ENCODE peak calls at places on chromosomes 7 and 10, in ten cellular contexts. One of them, this sample, is unnamed.
A peak's percentile ranks its signal among the peaks of the same experiment; 100 is the strongest.

GRCh38 chr10:56507033-56507432 is 146.0 kb upstream of the ZWINT start:
- DNase-seq in ovary: no peak
- DNase-seq in adipocyte: no peak
- DNase-seq in fibroblast of lung: no peak
- DNase-seq in colonic mucosa: no peak
- DNase-seq in esophagus squamous epithelium: no peak
- DNase-seq in CD8-positive, alpha-beta T cell: no peak
- DNase-seq in GM23338: no peak
- DNase-seq in SJSA1: no peak
- DNase-seq in suprapubic skin: no peak
- DNase-seq in this sample: no peak

GRCh38 chr10:103273026-103273425 is 3.9 kb upstream of the INA start:
- DNase-seq in ovary: no peak
- DNase-seq in adipocyte: peak; percentile 97
- DNase-seq in fibroblast of lung: peak; percentile 98
- DNase-seq in colonic mucosa: no peak
- DNase-seq in esophagus squamous epithelium: no peak
- DNase-seq in CD8-positive, alpha-beta T cell: no peak
- DNase-seq in GM23338: no peak
- DNase-seq in SJSA1: peak; percentile 98
- DNase-seq in suprapubic skin: peak; percentile 79
- DNase-seq in this sample: no peak

GRCh38 chr10:62136931-62137330 is 131.7 kb downstream of the RTKN2 start:
- DNase-seq in ovary: no peak
- DNase-seq in adipocyte: no peak
- DNase-seq in fibroblast of lung: peak; percentile 62
- DNase-seq in colonic mucosa: no peak
- DNase-seq in esophagus squamous epithelium: no peak
- DNase-seq in CD8-positive, alpha-beta T cell: no peak
- DNase-seq in GM23338: no peak
- DNase-seq in SJSA1: no peak
- DNase-seq in suprapubic skin: no peak
- DNase-seq in this sample: no peak

GRCh38 chr7:13851756-13852155 is 137.7 kb downstream of the ETV1 start:
- DNase-seq in ovary: no peak
- DNase-seq in adipocyte: peak; percentile 54
- DNase-seq in fibroblast of lung: peak; percentile 82
- DNase-seq in colonic mucosa: no peak
- DNase-seq in esophagus squamous epithelium: no peak
- DNase-seq in CD8-positive, alpha-beta T cell: no peak
- DNase-seq in GM23338: peak; percentile 34
- DNase-seq in SJSA1: peak; percentile 20
- DNase-seq in suprapubic skin: no peak
- DNase-seq in this sample: no peak

GRCh38 chr10:4688620-4689019 is 137.4 kb upstream of the AKR1E2 start:
- DNase-seq in ovary: no peak
- DNase-seq in adipocyte: no peak
- DNase-seq in fibroblast of lung: no peak
- DNase-seq in colonic mucosa: no peak
- DNase-seq in esophagus squamous epithelium: no peak
- DNase-seq in CD8-positive, alpha-beta T cell: no peak
- DNase-seq in GM23338: no peak
- DNase-seq in SJSA1: no peak
- DNase-seq in suprapubic skin: no peak
- DNase-seq in this sample: no peak

GRCh38 chr7:33646166-33646565 is 259.2 kb upstream of the BMPER start:
- DNase-seq in ovary: no peak
- DNase-seq in adipocyte: no peak
- DNase-seq in fibroblast of lung: no peak
- DNase-seq in colonic mucosa: no peak
- DNase-seq in esophagus squamous epithelium: no peak
- DNase-seq in CD8-positive, alpha-beta T cell: no peak
- DNase-seq in GM23338: no peak
- DNase-seq in SJSA1: no peak
- DNase-seq in suprapubic skin: no peak
- DNase-seq in this sample: no peak

GRCh38 chr7:158761945-158762344 is 57.3 kb upstream of the NCAPG2 start:
- DNase-seq in ovary: no peak
- DNase-seq in adipocyte: no peak
- DNase-seq in fibroblast of lung: no peak
- DNase-seq in colonic mucosa: no peak
- DNase-seq in esophagus squamous epithelium: no peak
- DNase-seq in CD8-positive, alpha-beta T cell: no peak
- DNase-seq in GM23338: no peak
- DNase-seq in SJSA1: no peak
- DNase-seq in suprapubic skin: no peak
- DNase-seq in this sample: no peak

GRCh38 chr7:129283938-129284337 is 59.1 kb downstream of the AHCYL2 start:
- DNase-seq in ovary: no peak
- DNase-seq in adipocyte: no peak
- DNase-seq in fibroblast of lung: no peak
- DNase-seq in colonic mucosa: no peak
- DNase-seq in esophagus squamous epithelium: no peak
- DNase-seq in CD8-positive, alpha-beta T cell: no peak
- DNase-seq in GM23338: no peak
- DNase-seq in SJSA1: no peak
- DNase-seq in suprapubic skin: no peak
- DNase-seq in this sample: no peak

GRCh38 chr10:13848530-13849425 is 262.0 kb downstream of the PRPF18 start:
- DNase-seq in ovary: no peak
- DNase-seq in adipocyte: no peak
- DNase-seq in fibroblast of lung: no peak
- DNase-seq in colonic mucosa: no peak
- DNase-seq in esophagus squamous epithelium: no peak
- DNase-seq in CD8-positive, alpha-beta T cell: no peak
- DNase-seq in GM23338: no peak
- DNase-seq in SJSA1: no peak
- DNase-seq in suprapubic skin: no peak
- DNase-seq in this sample: no peak

GRCh38 chr10:42950606-42951485 is 126.0 kb upstream of the RET start:
- DNase-seq in ovary: no peak
- DNase-seq in adipocyte: no peak
- DNase-seq in fibroblast of lung: no peak
- DNase-seq in colonic mucosa: peak; percentile 10
- DNase-seq in esophagus squamous epithelium: no peak
- DNase-seq in CD8-positive, alpha-beta T cell: no peak
- DNase-seq in GM23338: no peak
- DNase-seq in SJSA1: no peak
- DNase-seq in suprapubic skin: peak; percentile 59
- DNase-seq in this sample: no peak

GRCh38 chr10:74929197-74929596 is 102.8 kb downstream of the KAT6B start:
- DNase-seq in ovary: no peak
- DNase-seq in adipocyte: peak; percentile 50
- DNase-seq in fibroblast of lung: peak; percentile 74
- DNase-seq in colonic mucosa: no peak
- DNase-seq in esophagus squamous epithelium: no peak
- DNase-seq in CD8-positive, alpha-beta T cell: no peak
- DNase-seq in GM23338: no peak
- DNase-seq in SJSA1: no peak
- DNase-seq in suprapubic skin: no peak
- DNase-seq in this sample: no peak

GRCh38 chr10:46530249-46531186 is 25.9 kb downstream of the GPRIN2 start:
- DNase-seq in ovary: no peak
- DNase-seq in adipocyte: peak; percentile 52
- DNase-seq in fibroblast of lung: peak; percentile 47
- DNase-seq in colonic mucosa: no peak
- DNase-seq in esophagus squamous epithelium: no peak
- DNase-seq in CD8-positive, alpha-beta T cell: no peak
- DNase-seq in GM23338: no peak
- DNase-seq in SJSA1: peak; percentile 73
- DNase-seq in suprapubic skin: peak; percentile 79
- DNase-seq in this sample: no peak

GRCh38 chr10:17713133-17713532 is 38.9 kb upstream of the TMEM236 start:
- DNase-seq in ovary: no peak
- DNase-seq in adipocyte: peak; percentile 2
- DNase-seq in fibroblast of lung: no peak
- DNase-seq in colonic mucosa: no peak
- DNase-seq in esophagus squamous epithelium: no peak
- DNase-seq in CD8-positive, alpha-beta T cell: no peak
- DNase-seq in GM23338: no peak
- DNase-seq in SJSA1: no peak
- DNase-seq in suprapubic skin: no peak
- DNase-seq in this sample: no peak

GRCh38 chr7:80240265-80241025 is 105.8 kb downstream of the GNAI1 start:
- DNase-seq in ovary: no peak
- DNase-seq in adipocyte: no peak
- DNase-seq in fibroblast of lung: peak; percentile 29
- DNase-seq in colonic mucosa: no peak
- DNase-seq in esophagus squamous epithelium: no peak
- DNase-seq in CD8-positive, alpha-beta T cell: no peak
- DNase-seq in GM23338: no peak
- DNase-seq in SJSA1: peak; percentile 71
- DNase-seq in suprapubic skin: no peak
- DNase-seq in this sample: no peak
- H3K4me3 ChIP-seq in ovary: no peak overlapping the region
- H3K4me3 ChIP-seq in adipocyte: no peak overlapping the region
- H3K4me3 ChIP-seq in fibroblast of lung: no peak overlapping the region
- H3K4me3 ChIP-seq in colonic mucosa: no peak overlapping the region
- H3K4me3 ChIP-seq in esophagus squamous epithelium: no peak overlapping the region
- H3K4me3 ChIP-seq in CD8-positive, alpha-beta T cell: no peak overlapping the region
- H3K4me3 ChIP-seq in GM23338: no peak overlapping the region
- H3K4me3 ChIP-seq in SJSA1: no peak overlapping the region
- H3K4me3 ChIP-seq in suprapubic skin: no peak overlapping the region
- H3K4me3 ChIP-seq in this sample: no peak overlapping the region

GRCh38 chr7:6651866-6652445 is 14.8 kb downstream of the ZNF316 start:
- DNase-seq in ovary: peak; percentile 17
- DNase-seq in adipocyte: no peak
- DNase-seq in fibroblast of lung: no peak
- DNase-seq in colonic mucosa: no peak
- DNase-seq in esophagus squamous epithelium: no peak
- DNase-seq in CD8-positive, alpha-beta T cell: no peak
- DNase-seq in GM23338: no peak
- DNase-seq in SJSA1: no peak
- DNase-seq in suprapubic skin: peak; percentile 74
- DNase-seq in this sample: no peak
- H3K36me3 ChIP-seq in ovary: no peaks in the 10 kb centered on the region
- H3K36me3 ChIP-seq in adipocyte: peaks cover 29% of the 10 kb centered on the region
- H3K36me3 ChIP-seq in fibroblast of lung: peaks cover 26% of the 10 kb centered on the region
- H3K36me3 ChIP-seq in colonic mucosa: peaks cover 10% of the 10 kb centered on the region
- H3K36me3 ChIP-seq in esophagus squamous epithelium: peaks cover 31% of the 10 kb centered on the region
- H3K36me3 ChIP-seq in CD8-positive, alpha-beta T cell: peaks cover 12% of the 10 kb centered on the region
- H3K36me3 ChIP-seq in GM23338: no peaks in the 10 kb centered on the region
- H3K36me3 ChIP-seq in SJSA1: peaks cover 78% of the 10 kb centered on the region
- H3K36me3 ChIP-seq in suprapubic skin: peaks cover 90% of the 10 kb centered on the region
- H3K36me3 ChIP-seq in this sample: peaks cover 20% of the 10 kb centered on the region

GRCh38 chr7:132472463-132473120 is 103.7 kb downstream of the PLXNA4 start:
- DNase-seq in ovary: peak; percentile 56
- DNase-seq in adipocyte: peak; percentile 13
- DNase-seq in fibroblast of lung: peak; percentile 72
- DNase-seq in colonic mucosa: no peak
- DNase-seq in esophagus squamous epithelium: no peak
- DNase-seq in CD8-positive, alpha-beta T cell: no peak
- DNase-seq in GM23338: no peak
- DNase-seq in SJSA1: no peak
- DNase-seq in suprapubic skin: no peak
- DNase-seq in this sample: no peak
- H3K4me1 ChIP-seq in ovary: peaks cover 14% of the 10 kb centered on the region
- H3K4me1 ChIP-seq in adipocyte: peaks cover 52% of the 10 kb centered on the region
- H3K4me1 ChIP-seq in fibroblast of lung: no peaks in the 10 kb centered on the region
- H3K4me1 ChIP-seq in colonic mucosa: no peaks in the 10 kb centered on the region
- H3K4me1 ChIP-seq in esophagus squamous epithelium: no peaks in the 10 kb centered on the region
- H3K4me1 ChIP-seq in CD8-positive, alpha-beta T cell: peaks cover 21% of the 10 kb centered on the region
- H3K4me1 ChIP-seq in GM23338: peaks cover 24% of the 10 kb centered on the region
- H3K4me1 ChIP-seq in SJSA1: no peaks in the 10 kb centered on the region
- H3K4me1 ChIP-seq in suprapubic skin: peaks cover 16% of the 10 kb centered on the region
- H3K4me1 ChIP-seq in this sample: no peaks in the 10 kb centered on the region

GRCh38 chr7:104207348-104207730 is 474 bp downstream of the ORC5 start:
- DNase-seq in ovary: no peak
- DNase-seq in adipocyte: peak; percentile 60
- DNase-seq in fibroblast of lung: peak; percentile 24
- DNase-seq in colonic mucosa: peak; percentile 20
- DNase-seq in esophagus squamous epithelium: no peak
- DNase-seq in CD8-positive, alpha-beta T cell: no peak
- DNase-seq in GM23338: peak; percentile 4
- DNase-seq in SJSA1: no peak
- DNase-seq in suprapubic skin: no peak
- DNase-seq in this sample: no peak
- H3K4me3 ChIP-seq in ovary: peak overlapping the region; percentile 86
- H3K4me3 ChIP-seq in adipocyte: peak overlapping the region; percentile 89
- H3K4me3 ChIP-seq in fibroblast of lung: peak overlapping the region; percentile 95
- H3K4me3 ChIP-seq in colonic mucosa: peak overlapping the region; percentile 88
- H3K4me3 ChIP-seq in esophagus squamous epithelium: peak overlapping the region; percentile 86
- H3K4me3 ChIP-seq in CD8-positive, alpha-beta T cell: peak overlapping the region; percentile 85
- H3K4me3 ChIP-seq in GM23338: peak overlapping the region; percentile 80
- H3K4me3 ChIP-seq in SJSA1: peak overlapping the region; percentile 64
- H3K4me3 ChIP-seq in suprapubic skin: peak overlapping the region; percentile 62
- H3K4me3 ChIP-seq in this sample: peak overlapping the region; percentile 98

GRCh38 chr7:861222-861621 is 15.1 kb upstream of the GET4 start:
- DNase-seq in ovary: no peak
- DNase-seq in adipocyte: no peak
- DNase-seq in fibroblast of lung: no peak
- DNase-seq in colonic mucosa: peak; percentile 75
- DNase-seq in esophagus squamous epithelium: no peak
- DNase-seq in CD8-positive, alpha-beta T cell: no peak
- DNase-seq in GM23338: no peak
- DNase-seq in SJSA1: no peak
- DNase-seq in suprapubic skin: no peak
- DNase-seq in this sample: no peak
- H3K36me3 ChIP-seq in ovary: no peaks in the 10 kb centered on the region
- H3K36me3 ChIP-seq in adipocyte: peaks cover 76% of the 10 kb centered on the region
- H3K36me3 ChIP-seq in fibroblast of lung: peaks cover 41% of the 10 kb centered on the region
- H3K36me3 ChIP-seq in colonic mucosa: peaks cover 10% of the 10 kb centered on the region
- H3K36me3 ChIP-seq in esophagus squamous epithelium: peaks cover 42% of the 10 kb centered on the region
- H3K36me3 ChIP-seq in CD8-positive, alpha-beta T cell: peaks cover 30% of the 10 kb centered on the region
- H3K36me3 ChIP-seq in GM23338: peaks cover 34% of the 10 kb centered on the region
- H3K36me3 ChIP-seq in SJSA1: peaks cover 81% of the 10 kb centered on the region
- H3K36me3 ChIP-seq in suprapubic skin: peaks cover 98% of the 10 kb centered on the region
- H3K36me3 ChIP-seq in this sample: peaks cover 32% of the 10 kb centered on the region

DNA sequence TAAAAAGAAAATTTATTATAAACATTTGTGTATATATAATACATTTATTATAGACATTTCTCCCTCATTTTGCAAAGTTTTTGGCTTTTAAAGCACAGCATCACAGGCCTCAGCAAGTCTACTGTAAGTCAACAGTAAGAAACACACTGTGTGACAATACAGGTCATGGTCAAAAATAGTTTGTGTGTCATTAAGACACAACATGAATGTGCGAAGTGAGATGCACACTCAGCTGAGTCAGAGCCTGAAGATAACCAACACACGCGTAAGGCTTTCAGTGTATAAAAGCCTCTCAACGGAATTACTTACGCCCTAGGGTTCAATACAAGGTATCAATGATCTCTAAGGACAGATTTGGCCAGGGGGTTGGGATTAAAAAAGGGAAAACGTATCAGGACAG is 157.6 kb downstream of the PIP4K2A start:
- DNase-seq in ovary: no peak
- DNase-seq in adipocyte: no peak
- DNase-seq in fibroblast of lung: no peak
- DNase-seq in colonic mucosa: no peak
- DNase-seq in esophagus squamous epithelium: no peak
- DNase-seq in CD8-positive, alpha-beta T cell: no peak
- DNase-seq in GM23338: no peak
- DNase-seq in SJSA1: no peak
- DNase-seq in suprapubic skin: no peak
- DNase-seq in this sample: no peak
- H3K4me1 ChIP-seq in ovary: peaks cover 1% of the 10 kb centered on the region
- H3K4me1 ChIP-seq in adipocyte: peaks cover 22% of the 10 kb centered on the region
- H3K4me1 ChIP-seq in fibroblast of lung: peaks cover 2% of the 10 kb centered on the region
- H3K4me1 ChIP-seq in colonic mucosa: no peaks in the 10 kb centered on the region
- H3K4me1 ChIP-seq in esophagus squamous epithelium: no peaks in the 10 kb centered on the region
- H3K4me1 ChIP-seq in CD8-positive, alpha-beta T cell: no peaks in the 10 kb centered on the region
- H3K4me1 ChIP-seq in GM23338: peaks cover 3% of the 10 kb centered on the region
- H3K4me1 ChIP-seq in SJSA1: no peaks in the 10 kb centered on the region
- H3K4me1 ChIP-seq in suprapubic skin: no peaks in the 10 kb centered on the region
- H3K4me1 ChIP-seq in this sample: no peaks in the 10 kb centered on the region

GRCh38 chr10:48523212-48523819 is 81.6 kb downstream of the ARHGAP22 start:
- DNase-seq in ovary: peak; percentile 81
- DNase-seq in adipocyte: peak; percentile 92
- DNase-seq in fibroblast of lung: peak; percentile 98
- DNase-seq in colonic mucosa: no peak
- DNase-seq in esophagus squamous epithelium: no peak
- DNase-seq in CD8-positive, alpha-beta T cell: no peak
- DNase-seq in GM23338: peak; percentile 74
- DNase-seq in SJSA1: peak; percentile 36
- DNase-seq in suprapubic skin: peak; percentile 78
- DNase-seq in this sample: no peak
- H3K4me3 ChIP-seq in ovary: peak overlapping the region; percentile 41
- H3K4me3 ChIP-seq in adipocyte: peak overlapping the region; percentile 78
- H3K4me3 ChIP-seq in fibroblast of lung: peak overlapping the region; percentile 51
- H3K4me3 ChIP-seq in colonic mucosa: peak overlapping the region; percentile 30
- H3K4me3 ChIP-seq in esophagus squamous epithelium: peak overlapping the region; percentile 27
- H3K4me3 ChIP-seq in CD8-positive, alpha-beta T cell: no peak overlapping the region
- H3K4me3 ChIP-seq in GM23338: peak overlapping the region; percentile 84
- H3K4me3 ChIP-seq in SJSA1: peak overlapping the region; percentile 44
- H3K4me3 ChIP-seq in suprapubic skin: peak overlapping the region; percentile 51
- H3K4me3 ChIP-seq in this sample: peak overlapping the region; percentile 79